ENCODE peak calls at places on chromosomes 5 and 9, in six cellular contexts. R is neuronal stem cell; V is H54; S is NCI-H1092; M is stimulated activated CD8-positive, alpha-beta memory T cell treated with anti-CD3 and anti-CD28 coated beads, Interleukin-7, amount 100 ng/mL, for 24 hours; I is aorta. N is an unnamed sample.

GRCh38 chr9:134501266-134502181 is 140.1 kb upstream of the COL5A1 start:
- DNase-seq in R (no peak), V (no peak), S (no peak), M (no peak), I (peak), N (no peak)

GRCh38 chr9:136282272-136282861 is 21.5 kb downstream of the CCDC187 start:
- DNase-seq in R (no peak), V (no peak), S (no peak), M (no peak), I (no peak), N (no peak)

GRCh38 chr5:141637266-141637692 is 482 bp downstream of the RELL2 start:
- DNase-seq in R (peak), V (peak), S (no peak), M (peak), I (no peak), N (peak)

GRCh38 chr5:148374693-148375360 is 8.9 kb upstream of the FBXO38 start:
- DNase-seq in R (peak), V (peak), S (peak), M (no peak), I (no peak), N (peak)

GRCh38 chr5:57784106-57784505 is 301.5 kb upstream of the ACTBL2 start:
- DNase-seq in R (no peak), V (no peak), S (no peak), M (no peak), I (no peak), N (no peak)

GRCh38 chr9:83023151-83023550 is 39.8 kb downstream of the RASEF start:
- DNase-seq in R (no peak), V (no peak), S (no peak), M (no peak), I (no peak), N (no peak)

GRCh38 chr9:26723486-26723885 is 169.1 kb downstream of the CAAP1 start:
- DNase-seq in R (peak), V (peak), S (no peak), M (no peak), I (peak), N (peak)

GRCh38 chr9:117682955-117683710 is 21.1 kb upstream of the TLR4 start:
- DNase-seq in R (no peak), V (no peak), S (no peak), M (no peak), I (no peak), N (no peak)

GRCh38 chr5:17217421-17218352 is at the start of gene BASP1:
- DNase-seq in R (peak), V (peak), S (peak), M (no peak), I (peak), N (peak)

GRCh38 chr9:2228132-2228531 is 213.0 kb downstream of the SMARCA2 start:
- DNase-seq in R (peak), V (no peak), S (peak), M (no peak), I (no peak), N (peak)

GRCh38 chr9:27176971-27177370 is 67.9 kb downstream of the TEK start:
- DNase-seq in R (no peak), V (no peak), S (no peak), M (no peak), I (no peak), N (no peak)

GRCh38 chr9:85536076-85536475 is 205.7 kb downstream of the AGTPBP1 start:
- DNase-seq in R (no peak), V (peak), S (no peak), M (no peak), I (peak), N (no peak)